ENCODE peak calls at places on chromosomes 13 and 19, in four cellular contexts. K is PC-3; R is IMR-90; X is CD8-positive, alpha-beta T cell. J is an unnamed sample.
A peak's percentile ranks its signal among the peaks of the same experiment; 100 is the strongest.

GRCh38 chr19:50462970-50463369 is 13.3 kb upstream of the EMC10 start:
- DNase-seq in K (no peak), R (no peak), X (no peak), J (no peak)

GRCh38 chr13:75705395-75705794 is 69.3 kb downstream of the LMO7 start:
- DNase-seq in K (peak; percentile 90), X (no peak), R (peak; percentile 85), J (no peak)

GRCh38 chr13:92948034-92948433 is 278.6 kb upstream of the GPC6 start:
- DNase-seq in K (no peak), X (no peak), R (no peak), J (no peak)

GRCh38 chr13:38191016-38191415 is 158.6 kb upstream of the UFM1 start:
- DNase-seq in X (no peak), K (no peak), R (no peak), J (no peak)

GRCh38 chr13:112776354-112776753 is 86.5 kb downstream of the ATP11A start:
- DNase-seq in R (no peak), X (no peak), K (no peak), J (no peak)

GRCh38 chr19:39406656-39407393 is at the start of gene ZFP36:
- DNase-seq in X (peak; percentile 95), K (peak; percentile 64), R (peak; percentile 83), J (no peak)

GRCh38 chr13:18212873-18213272 is 968.8 kb downstream of the TUBA3C start:
- DNase-seq in R (peak; percentile 1), K (no peak), X (no peak), J (no peak)

GRCh38 chr19:17488593-17489391 is 18.5 kb downstream of the SLC27A1 start:
- DNase-seq in X (peak; percentile 82), K (peak; percentile 92), R (no peak), J (no peak)

GRCh38 chr19:11963566-11964355 is 1.1 kb upstream of the ZNF763 start:
- DNase-seq in X (peak; percentile 83), R (peak; percentile 61), K (peak; percentile 57), J (no peak)

GRCh38 chr13:113814435-113814821 is 49.4 kb downstream of the GAS6 start:
- DNase-seq in K (peak; percentile 22), R (peak; percentile 34), X (no peak), J (no peak)

GRCh38 chr19:50486823-50487515 is 10.3 kb upstream of the GARIN5A start:
- DNase-seq in K (peak; percentile 83), R (peak; percentile 19), X (no peak), J (no peak)

GRCh38 chr19:13051581-13052165 is 51.0 kb downstream of the LYL1 start:
- DNase-seq in K (peak; percentile 84), R (peak; percentile 24), X (no peak), J (no peak)

GRCh38 chr13:80894930-80895329 is 554.0 kb upstream of the SPRY2 start:
- DNase-seq in K (no peak), R (no peak), X (no peak), J (no peak)

GRCh38 chr13:99992912-99993311 is 11.3 kb downstream of the ZIC2 start:
- DNase-seq in R (no peak), K (no peak), X (no peak), J (no peak)

GRCh38 chr13:94020426-94020825 is 459.1 kb downstream of the DCT start:
- DNase-seq in X (no peak), K (no peak), R (no peak), J (no peak)

GRCh38 chr19:17121736-17122293 is 46.2 kb downstream of the MYO9B start:
- DNase-seq in K (no peak), R (peak; percentile 53), X (no peak), J (no peak)

GRCh38 chr19:54485846-54486245 is 12.8 kb upstream of the CDC42EP5 start:
- DNase-seq in K (no peak), R (no peak), X (no peak), J (no peak)

GRCh38 chr13:104024416-104025170 is 958.4 kb upstream of the SLC10A2 start:
- DNase-seq in X (no peak), K (no peak), R (peak; percentile 40), J (no peak)

GRCh38 chr19:4428326-4428975 is 26.0 kb downstream of the CHAF1A start:
- DNase-seq in K (no peak), R (no peak), X (no peak), J (no peak)

GRCh38 chr13:30713133-30713532 is 22.2 kb upstream of the ALOX5AP start:
- DNase-seq in K (no peak), X (no peak), R (no peak), J (no peak)

GRCh38 chr13:31859546-31859945 is 120.2 kb downstream of the RXFP2 start:
- DNase-seq in X (no peak), K (no peak), R (no peak), J (no peak)

GRCh38 chr13:49806126-49806536 is 13.6 kb upstream of the KPNA3 start:
- DNase-seq in R (no peak), X (no peak), K (peak; percentile 58), J (no peak)

GRCh38 chr19:53892981-53893325 is 11.0 kb downstream of the PRKCG start:
- DNase-seq in K (no peak), R (no peak), X (no peak), J (no peak)

GRCh38 chr19:1221141-1221903 is 15.7 kb downstream of the STK11 start:
- DNase-seq in K (peak; percentile 27), X (no peak), R (peak; percentile 54), J (no peak)

GRCh38 chr19:49150106-49150943 is 4.9 kb downstream of the HRC start:
- DNase-seq in K (peak; percentile 86), R (peak; percentile 65), X (no peak), J (no peak)

GRCh38 chr19:35267818-35268545 is 780 bp upstream of the USF2 start:
- DNase-seq in K (peak; percentile 66), R (peak; percentile 67), X (peak; percentile 87), J (no peak)

GRCh38 chr13:34464011-34464410 is 478.1 kb upstream of the NBEA start:
- DNase-seq in X (no peak), K (peak; percentile 62), R (no peak), J (no peak)

GRCh38 chr13:77536358-77536757 is 852 bp downstream of the SCEL start:
- DNase-seq in X (no peak), K (peak; percentile 49), R (no peak), J (no peak)
- H3K27ac ChIP-seq in X (no peak overlapping the region), K (peak overlapping the region; percentile 65), R (no peak overlapping the region), J (no peak overlapping the region)

GRCh38 chr19:40611900-40612698 is 10.9 kb downstream of the LTBP4 start:
- DNase-seq in X (no peak), R (no peak), K (no peak), J (no peak)

GRCh38 chr19:40610396-40611064 is 9.4 kb downstream of the LTBP4 start:
- DNase-seq in K (no peak), X (peak; percentile 78), R (no peak), J (no peak)

GRCh38 chr19:40609561-40610395 is 8.6 kb downstream of the LTBP4 start:
- DNase-seq in R (no peak), X (peak; percentile 90), K (no peak), J (no peak)

GRCh38 chr19:40612831-40613668 is 11.9 kb downstream of the LTBP4 start:
- DNase-seq in X (peak; percentile 79), K (no peak), R (no peak), J (no peak)

DNA sequence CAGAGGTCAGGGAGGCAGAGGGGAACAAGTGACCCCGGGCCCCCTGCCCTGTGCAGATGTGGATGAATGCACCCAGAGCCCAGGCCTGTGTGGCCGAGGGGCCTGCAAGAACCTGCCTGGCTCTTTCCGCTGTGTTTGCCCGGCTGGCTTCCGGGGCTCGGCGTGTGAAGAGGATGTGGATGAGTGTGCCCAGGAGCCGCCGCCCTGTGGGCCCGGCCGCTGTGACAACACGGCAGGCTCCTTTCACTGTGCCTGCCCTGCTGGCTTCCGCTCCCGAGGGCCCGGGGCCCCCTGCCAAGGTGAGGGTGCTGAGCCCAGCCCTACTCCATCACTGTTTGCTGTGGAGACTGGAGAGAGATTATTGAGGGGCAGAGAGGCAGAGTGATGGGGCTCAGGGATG is 9.9 kb downstream of the LTBP4 start:
- DNase-seq in X (no peak), K (peak; percentile 54), R (no peak), J (no peak)
- H3K27ac ChIP-seq in X (peak overlapping the region; percentile 72), K (peak overlapping the region; percentile 45), R (no peak overlapping the region), J (no peak overlapping the region)

DNA sequence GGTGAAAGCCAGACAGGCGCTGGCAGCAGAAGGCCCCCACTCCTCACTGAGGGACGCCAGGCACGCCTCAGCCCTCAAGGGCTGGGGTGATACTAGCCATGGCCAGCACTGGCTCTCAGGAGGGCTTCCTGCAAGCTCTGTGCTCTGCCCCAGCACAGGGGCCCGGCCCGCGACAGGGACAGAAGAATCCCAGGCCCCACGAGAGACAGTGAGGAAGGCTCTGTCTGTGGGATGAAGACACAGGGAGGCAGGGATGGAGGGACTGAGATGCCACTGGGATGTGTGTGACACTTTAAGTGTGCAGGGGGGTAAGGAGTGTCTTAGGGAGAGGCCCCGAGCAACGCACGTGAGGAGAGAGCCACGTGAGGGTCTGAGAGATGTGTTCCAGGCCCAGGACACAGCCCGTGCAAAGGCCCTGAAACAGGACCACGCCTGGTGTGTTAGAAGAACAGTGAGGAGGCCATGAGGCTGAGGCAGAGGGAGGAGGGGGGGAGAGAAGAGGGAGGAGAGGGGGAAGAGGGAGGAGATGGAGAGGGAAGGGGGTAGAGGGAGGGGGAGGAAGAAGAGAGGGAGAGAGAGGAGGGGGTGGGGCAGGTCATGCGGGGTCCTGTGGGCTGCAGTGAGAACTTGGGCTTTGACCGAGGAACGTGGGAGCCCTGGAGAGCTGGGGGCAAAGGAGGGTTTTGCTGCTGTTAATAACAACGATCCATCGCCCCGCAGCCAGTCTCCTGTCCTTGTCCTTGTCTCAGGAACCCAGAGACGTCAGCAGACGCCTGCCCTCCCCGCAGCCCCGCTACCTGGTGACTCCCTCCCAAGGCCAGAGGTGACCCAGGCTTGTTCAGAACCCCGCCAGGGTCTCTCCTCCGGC is 7.2 kb downstream of the RPL36 start:
- DNase-seq in R (no peak), K (no peak), X (no peak), J (no peak)
- H3K27ac ChIP-seq in R (no peak overlapping the region), K (no peak overlapping the region), X (no peak overlapping the region), J (peak overlapping the region; percentile 50)

GRCh38 chr19:8251025-8251472 is 41.9 kb downstream of the CERS4 start:
- DNase-seq in X (no peak), R (peak; percentile 11), K (no peak), J (no peak)
- H3K27ac ChIP-seq in X (no peak overlapping the region), R (no peak overlapping the region), K (no peak overlapping the region), J (no peak overlapping the region)

GRCh38 chr19:16091546-16092475 is 15.5 kb downstream of the TPM4 start:
- DNase-seq in K (no peak), X (no peak), R (no peak), J (no peak)
- H3K27ac ChIP-seq in K (no peak overlapping the region), X (no peak overlapping the region), R (peak overlapping the region; percentile 7), J (no peak overlapping the region)

GRCh38 chr13:43911871-43912270 is 32.2 kb downstream of the LACC1 start:
- DNase-seq in X (no peak), R (no peak), K (no peak), J (peak; percentile 32)
- H3K27ac ChIP-seq in X (no peak overlapping the region), R (no peak overlapping the region), K (no peak overlapping the region), J (no peak overlapping the region)

GRCh38 chr19:44808463-44809371 is at the start of gene BCAM:
- DNase-seq in X (no peak), K (peak; percentile 58), R (peak; percentile 54), J (no peak)
- H3K27ac ChIP-seq in X (no peak within 1 kb of the TSS), K (no peak within 1 kb of the TSS), R (peak within 1 kb of the TSS; percentile 53), J (no peak within 1 kb of the TSS)

GRCh38 chr19:47152205-47152604 is 21.6 kb downstream of the SAE1 start:
- DNase-seq in R (no peak), X (no peak), K (no peak), J (no peak)
- H3K27ac ChIP-seq in R (no peak overlapping the region), X (no peak overlapping the region), K (peak overlapping the region; percentile 75), J (no peak overlapping the region)